ENCODE peak calls at places on chromosomes 16 and 17, in seven cellular contexts. S is uterus, K is upper lobe of right lung, J is GM23248, W is pancreas, Y is left ventricle myocardium inferior, U is colonic mucosa. X is an unnamed sample. For H3K4me1, the result is how much of the 10 kb centered on the place peaks cover.

GRCh38 chr17:15341385-15341849 is at the start of gene TEKT3:
- DNase-seq in W (peak), S (peak), J (peak), U (peak), K (peak), Y (peak), X (no peak)

GRCh38 chr17:35214192-35214591 is 20.0 kb upstream of the SLC35G3 start:
- DNase-seq in J (no peak), W (no peak), U (no peak), S (no peak), K (no peak), Y (no peak), X (peak)

GRCh38 chr17:76643553-76644148 is at the start of gene ST6GALNAC1:
- DNase-seq in K (peak), W (no peak), S (no peak), Y (peak), J (no peak), U (peak), X (no peak)

GRCh38 chr17:76554131-76554530 is 14.3 kb downstream of the PRCD start:
- DNase-seq in S (no peak), J (no peak), U (no peak), W (peak), Y (peak), K (no peak), X (no peak)

GRCh38 chr17:32350662-32351418 is 883 bp downstream of the ZNF207 start:
- DNase-seq in U (peak), Y (no peak), S (no peak), W (no peak), J (peak), K (no peak), X (peak)

GRCh38 chr16:49022351-49022963 is 259.2 kb downstream of the CBLN1 start:
- DNase-seq in J (no peak), W (no peak), K (no peak), U (no peak), S (no peak), Y (no peak), X (no peak)

GRCh38 chr17:4968916-4969550 is 1.4 kb upstream of the SPAG7 start:
- DNase-seq in W (no peak), S (peak), Y (no peak), K (no peak), U (no peak), J (peak), X (no peak)

GRCh38 chr16:21611546-21612384 is 12.4 kb downstream of the METTL9 start:
- DNase-seq in Y (no peak), J (no peak), U (no peak), W (no peak), S (no peak), K (no peak), X (peak)

GRCh38 chr16:70737377-70738082 is 51.7 kb upstream of the MTSS2 start:
- DNase-seq in Y (peak), J (peak), S (peak), U (no peak), W (no peak), K (peak), X (no peak)

GRCh38 chr17:81734405-81735055 is 22.4 kb downstream of the SLC25A10 start:
- DNase-seq in W (peak), S (no peak), K (peak), Y (no peak), U (peak), J (no peak), X (no peak)

GRCh38 chr16:4979736-4980660 is 21.9 kb downstream of the SEC14L5 start:
- DNase-seq in U (no peak), W (no peak), S (no peak), K (no peak), J (no peak), Y (no peak), X (no peak)

GRCh38 chr17:55737976-55738501 is 12.8 kb upstream of the PCTP start:
- DNase-seq in U (no peak), J (no peak), Y (no peak), S (no peak), K (no peak), W (no peak), X (no peak)

GRCh38 chr17:78137392-78138203 is 7.0 kb downstream of the TMC8 start:
- DNase-seq in J (no peak), K (no peak), W (peak), U (no peak), S (no peak), Y (no peak), X (no peak)

GRCh38 chr16:23678430-23679273 is at the start of gene PLK1:
- DNase-seq in Y (peak), K (peak), S (peak), W (peak), J (peak), U (peak), X (peak)

GRCh38 chr16:11871193-11871592 is 19.9 kb upstream of the RSL1D1 start:
- DNase-seq in W (no peak), S (no peak), K (peak), J (peak), U (no peak), Y (no peak), X (peak)

GRCh38 chr17:73307130-73307529 is 4.7 kb downstream of the CDC42EP4 start:
- DNase-seq in S (no peak), Y (peak), U (peak), J (no peak), K (peak), W (peak), X (peak)

GRCh38 chr17:8153550-8153956 is 1.3 kb upstream of the PER1 start:
- DNase-seq in Y (peak), J (peak), W (peak), S (peak), U (peak), K (peak), X (peak)

GRCh38 chr17:17742133-17742621 is 60.9 kb downstream of the RAI1 start:
- DNase-seq in Y (no peak), U (no peak), W (no peak), S (no peak), J (peak), K (no peak), X (no peak)
- H3K27ac ChIP-seq in Y (peak), U (no peak), W (peak), S (peak), J (peak), K (no peak), X (no peak)

GRCh38 chr16:1776991-1777374 is 4.0 kb upstream of the MRPS34 start:
- DNase-seq in J (no peak), K (no peak), U (no peak), S (no peak), W (no peak), Y (no peak), X (no peak)

GRCh38 chr16:1775846-1776671 is 3.1 kb upstream of the MRPS34 start:
- DNase-seq in Y (no peak), K (no peak), U (no peak), W (peak), S (no peak), J (no peak), X (no peak)

GRCh38 chr16:1776672-1776955 is 3.7 kb upstream of the MRPS34 start:
- DNase-seq in U (no peak), J (no peak), Y (no peak), W (no peak), S (no peak), K (no peak), X (no peak)

GRCh38 chr16:1778200-1779179 is 3.9 kb downstream of the SPSB3 start:
- DNase-seq in J (no peak), Y (no peak), K (no peak), U (no peak), S (no peak), W (peak), X (no peak)

GRCh38 chr16:1777375-1778199 is 4.7 kb upstream of the MRPS34 start:
- DNase-seq in J (no peak), S (no peak), W (peak), Y (no peak), K (no peak), U (no peak), X (no peak)
- H3K4me1 ChIP-seq in J (under half), S (under half), W (under half), Y (half or more), K (under half), U (under half), X (under half)

DNA sequence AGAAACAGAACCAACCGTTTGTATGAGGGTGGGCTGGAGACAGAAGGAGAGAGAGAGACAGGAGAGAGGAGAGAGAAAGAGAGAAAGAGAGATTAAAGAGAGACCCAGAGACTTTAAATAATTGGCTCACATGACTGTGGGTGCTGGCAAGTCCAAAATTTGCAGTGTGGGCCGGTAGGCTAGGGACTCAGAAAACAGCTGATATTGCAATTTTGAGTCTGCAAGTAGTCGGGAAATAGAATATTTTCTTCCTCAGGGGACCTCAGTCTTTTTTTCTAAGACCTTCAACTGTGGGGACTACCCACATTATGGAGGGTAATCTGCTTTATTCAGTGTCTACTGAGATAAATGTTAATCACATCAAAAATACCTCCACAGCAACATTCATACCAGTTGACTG is 1439.0 kb downstream of the CDH11 start:
- DNase-seq in K (no peak), Y (no peak), S (no peak), U (no peak), J (no peak), W (no peak), X (no peak)
- H3K27ac ChIP-seq in K (no peak), Y (no peak), S (no peak), U (no peak), J (no peak), W (no peak), X (no peak)

GRCh38 chr17:75090871-75091854 is 3.4 kb downstream of the SLC16A5 start:
- DNase-seq in J (no peak), Y (no peak), K (no peak), W (no peak), U (peak), S (no peak), X (no peak)

GRCh38 chr17:75087182-75087557 is 584 bp upstream of the SLC16A5 start:
- DNase-seq in J (no peak), U (no peak), K (no peak), Y (no peak), S (no peak), W (no peak), X (no peak)

GRCh38 chr17:75088465-75088895 is 726 bp downstream of the SLC16A5 start:
- DNase-seq in J (no peak), W (no peak), K (no peak), S (no peak), U (no peak), Y (no peak), X (no peak)

GRCh38 chr17:75087558-75088453 is at the start of gene SLC16A5:
- DNase-seq in K (peak), W (no peak), Y (peak), S (peak), J (peak), U (peak), X (peak)

GRCh38 chr17:75088902-75089417 is 1.2 kb downstream of the SLC16A5 start:
- DNase-seq in W (no peak), K (no peak), S (peak), J (peak), Y (no peak), U (peak), X (no peak)
- H3K4me1 ChIP-seq in W (under half), K (half or more), S (under half), J (under half), Y (under half), U (under half), X (under half)

GRCh38 chr17:80498242-80498919 is 22.0 kb upstream of the NPTX1 start:
- DNase-seq in U (peak), W (no peak), Y (no peak), S (peak), K (no peak), J (peak), X (peak)
- H3K27ac ChIP-seq in U (no peak), W (no peak), Y (no peak), S (peak), K (no peak), J (peak), X (no peak)

DNA sequence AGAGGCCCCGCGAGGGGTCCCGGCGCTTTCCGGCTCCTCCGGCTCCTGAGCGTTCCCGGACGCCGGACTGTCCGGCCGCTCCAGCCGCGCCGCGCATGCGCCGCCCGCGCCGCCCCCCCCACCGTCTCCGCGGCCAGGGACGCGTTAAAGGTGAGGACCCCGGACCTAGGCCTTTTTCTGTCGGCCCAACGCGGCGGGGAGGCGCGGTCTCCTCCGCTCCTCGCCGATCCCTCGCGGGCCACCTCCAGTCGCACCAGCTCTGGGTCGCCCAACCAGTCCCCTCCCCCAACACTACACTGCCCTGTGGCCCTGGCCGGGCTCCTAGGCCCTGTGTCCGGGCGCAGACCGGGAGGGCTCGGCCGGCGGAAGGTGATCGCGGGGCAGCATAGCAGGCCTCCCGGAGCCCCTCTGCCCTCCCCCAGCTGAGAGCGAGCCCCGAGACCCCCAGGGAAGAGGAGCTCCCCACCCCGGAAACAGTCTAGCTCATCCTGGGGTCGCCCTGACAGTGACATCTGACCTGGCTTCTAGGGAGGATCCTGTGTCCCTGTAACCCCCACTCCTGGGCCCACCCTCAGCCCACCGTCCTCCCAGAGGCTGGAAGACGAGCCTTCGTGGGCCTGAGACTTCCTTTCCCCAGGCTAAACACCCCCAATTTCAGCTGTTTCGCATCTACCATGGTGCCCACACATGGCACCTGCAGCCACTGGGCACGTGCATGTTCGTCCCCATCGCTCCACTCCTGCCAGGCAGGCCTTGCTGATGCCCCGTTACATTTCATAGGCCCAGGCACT is 14.7 kb upstream of the BCAR1 start:
- DNase-seq in Y (peak), W (peak), K (peak), S (peak), J (peak), U (peak), X (peak)
- H3K4me1 ChIP-seq in Y (half or more), W (under half), K (under half), S (under half), J (under half), U (under half), X (under half)

GRCh38 chr17:45893725-45894021 is 681 bp upstream of the MAPT start:
- DNase-seq in U (no peak), Y (no peak), J (no peak), K (no peak), W (no peak), S (no peak), X (no peak)
- H3K27ac ChIP-seq in U (no peak), Y (peak), J (no peak), K (peak), W (no peak), S (peak), X (no peak)

GRCh38 chr17:45301674-45302073 is 15.1 kb downstream of the MAP3K14 start:
- DNase-seq in U (no peak), J (no peak), Y (no peak), K (no peak), S (no peak), W (no peak), X (no peak)
- H3K4me1 ChIP-seq in U (under half), J (half or more), Y (half or more), K (half or more), S (under half), W (under half), X (under half)

GRCh38 chr16:85878407-85878806 is 20.6 kb upstream of the IRF8 start:
- DNase-seq in S (no peak), K (no peak), U (no peak), J (no peak), W (no peak), Y (no peak), X (no peak)
- H3K27ac ChIP-seq in S (no peak), K (no peak), U (no peak), J (no peak), W (no peak), Y (no peak), X (no peak)

GRCh38 chr17:22411185-22411784 is 719.0 kb downstream of the KCNJ18 start:
- DNase-seq in Y (no peak), U (no peak), W (peak), S (no peak), K (no peak), J (no peak), X (no peak)

GRCh38 chr17:22409160-22409751 is 716.9 kb downstream of the KCNJ18 start:
- DNase-seq in U (no peak), K (no peak), S (no peak), W (peak), J (no peak), Y (no peak), X (no peak)

GRCh38 chr17:22410136-22410535 is 717.8 kb downstream of the KCNJ18 start:
- DNase-seq in K (no peak), S (no peak), W (no peak), U (no peak), Y (no peak), J (no peak), X (no peak)
- H3K4me1 ChIP-seq in K (under half), S (under half), W (under half), U (under half), Y (under half), J (under half), X (under half)